ENCODE peak calls at places on chromosomes 11 and 22, in five cellular contexts. One of them, this sample, is unnamed.

GRCh38 chr11:34537636-34538035 is 24.0 kb upstream of the ELF5 start:
- DNase-seq in Jurkat, Clone E6-1: no peak
- DNase-seq in EH: no peak
- DNase-seq in mucosa of descending colon: no peak
- DNase-seq in stimulated activated CD4-positive, alpha-beta T cell treated with anti-CD3 and anti-CD28 coated beads, TNF-alpha, amount 100 ng/mL, for 4 hours: no peak
- DNase-seq in this sample: no peak

GRCh38 chr11:123111465-123111864 is 49.5 kb upstream of the HSPA8 start:
- DNase-seq in mucosa of descending colon: no peak
- DNase-seq in EH: peak; percentile 67
- DNase-seq in Jurkat, Clone E6-1: peak; percentile 34
- DNase-seq in stimulated activated CD4-positive, alpha-beta T cell treated with anti-CD3 and anti-CD28 coated beads, TNF-alpha, amount 100 ng/mL, for 4 hours: no peak
- DNase-seq in this sample: peak; percentile 63

GRCh38 chr11:58739725-58740430 is 8.1 kb upstream of the GLYAT start:
- DNase-seq in EH: peak; percentile 25
- DNase-seq in mucosa of descending colon: no peak
- DNase-seq in stimulated activated CD4-positive, alpha-beta T cell treated with anti-CD3 and anti-CD28 coated beads, TNF-alpha, amount 100 ng/mL, for 4 hours: no peak
- DNase-seq in Jurkat, Clone E6-1: peak; percentile 16
- DNase-seq in this sample: no peak

GRCh38 chr11:65446446-65447277 is 24.1 kb downstream of the NEAT1 start:
- DNase-seq in Jurkat, Clone E6-1: no peak
- DNase-seq in stimulated activated CD4-positive, alpha-beta T cell treated with anti-CD3 and anti-CD28 coated beads, TNF-alpha, amount 100 ng/mL, for 4 hours: no peak
- DNase-seq in EH: peak; percentile 71
- DNase-seq in mucosa of descending colon: no peak
- DNase-seq in this sample: peak; percentile 80

GRCh38 chr11:69088676-69089146 is 40.0 kb downstream of the TPCN2 start:
- DNase-seq in EH: peak; percentile 79
- DNase-seq in mucosa of descending colon: peak; percentile 88
- DNase-seq in Jurkat, Clone E6-1: peak; percentile 59
- DNase-seq in stimulated activated CD4-positive, alpha-beta T cell treated with anti-CD3 and anti-CD28 coated beads, TNF-alpha, amount 100 ng/mL, for 4 hours: no peak
- DNase-seq in this sample: peak; percentile 81

GRCh38 chr22:36010913-36011312 is 17.7 kb downstream of the RBFOX2 start:
- DNase-seq in Jurkat, Clone E6-1: no peak
- DNase-seq in stimulated activated CD4-positive, alpha-beta T cell treated with anti-CD3 and anti-CD28 coated beads, TNF-alpha, amount 100 ng/mL, for 4 hours: no peak
- DNase-seq in EH: peak; percentile 88
- DNase-seq in mucosa of descending colon: no peak
- DNase-seq in this sample: peak; percentile 89

GRCh38 chr11:29317669-29318068 is 699.2 kb downstream of the KCNA4 start:
- DNase-seq in stimulated activated CD4-positive, alpha-beta T cell treated with anti-CD3 and anti-CD28 coated beads, TNF-alpha, amount 100 ng/mL, for 4 hours: no peak
- DNase-seq in Jurkat, Clone E6-1: no peak
- DNase-seq in mucosa of descending colon: no peak
- DNase-seq in EH: peak; percentile 80
- DNase-seq in this sample: no peak

GRCh38 chr11:57499413-57499982 is 16.0 kb downstream of the SLC43A1 start:
- DNase-seq in EH: peak; percentile 92
- DNase-seq in Jurkat, Clone E6-1: no peak
- DNase-seq in stimulated activated CD4-positive, alpha-beta T cell treated with anti-CD3 and anti-CD28 coated beads, TNF-alpha, amount 100 ng/mL, for 4 hours: no peak
- DNase-seq in mucosa of descending colon: peak; percentile 96
- DNase-seq in this sample: peak; percentile 97

GRCh38 chr11:76207642-76208378 is 1.5 kb upstream of the WNT11 start:
- DNase-seq in EH: peak; percentile 75
- DNase-seq in Jurkat, Clone E6-1: peak; percentile 37
- DNase-seq in stimulated activated CD4-positive, alpha-beta T cell treated with anti-CD3 and anti-CD28 coated beads, TNF-alpha, amount 100 ng/mL, for 4 hours: peak; percentile 72
- DNase-seq in mucosa of descending colon: peak; percentile 85
- DNase-seq in this sample: peak; percentile 76

GRCh38 chr22:21020802-21021429 is 6.0 kb downstream of the P2RX6 start:
- DNase-seq in mucosa of descending colon: no peak
- DNase-seq in EH: peak; percentile 36
- DNase-seq in stimulated activated CD4-positive, alpha-beta T cell treated with anti-CD3 and anti-CD28 coated beads, TNF-alpha, amount 100 ng/mL, for 4 hours: no peak
- DNase-seq in Jurkat, Clone E6-1: peak; percentile 29
- DNase-seq in this sample: peak; percentile 26

This sample was measured in fibroblast of villous mesenchyme.